ENCODE peak calls at places on chromosomes 6 and 20, in four cellular contexts. One of them, this sample, is unnamed.

GRCh38 chr20:47775039-47775438 is 10.2 kb downstream of the SULF2 start:
- DNase-seq in fibroblast of the aortic adventitia: no peak
- DNase-seq in BE2C: no peak
- DNase-seq in brain microvascular endothelial cell: no peak
- DNase-seq in this sample: no peak

GRCh38 chr6:56040875-56041274 is 165.5 kb upstream of the BMP5 start:
- DNase-seq in brain microvascular endothelial cell: peak; percentile 22
- DNase-seq in BE2C: no peak
- DNase-seq in fibroblast of the aortic adventitia: peak; percentile 92
- DNase-seq in this sample: no peak

GRCh38 chr6:3356056-3356823 is 97.5 kb downstream of the PSMG4 start:
- DNase-seq in fibroblast of the aortic adventitia: peak; percentile 82
- DNase-seq in BE2C: peak; percentile 39
- DNase-seq in brain microvascular endothelial cell: no peak
- DNase-seq in this sample: no peak

GRCh38 chr6:133973109-133973971 is 20.3 kb downstream of the TBPL1 start:
- DNase-seq in fibroblast of the aortic adventitia: peak; percentile 79
- DNase-seq in BE2C: no peak
- DNase-seq in brain microvascular endothelial cell: no peak
- DNase-seq in this sample: no peak

GRCh38 chr6:45952546-45952945 is 63.1 kb downstream of the CLIC5 start:
- DNase-seq in brain microvascular endothelial cell: no peak
- DNase-seq in fibroblast of the aortic adventitia: no peak
- DNase-seq in BE2C: no peak
- DNase-seq in this sample: no peak

GRCh38 chr20:44398303-44398702 is 42.8 kb downstream of the HNF4A start:
- DNase-seq in BE2C: no peak
- DNase-seq in brain microvascular endothelial cell: peak; percentile 58
- DNase-seq in fibroblast of the aortic adventitia: peak; percentile 91
- DNase-seq in this sample: no peak

GRCh38 chr20:39152126-39152525 is 190.0 kb downstream of the DHX35 start:
- DNase-seq in fibroblast of the aortic adventitia: no peak
- DNase-seq in BE2C: no peak
- DNase-seq in brain microvascular endothelial cell: no peak
- DNase-seq in this sample: no peak

GRCh38 chr20:57094171-57094891 is 172.1 kb downstream of the BMP7 start:
- DNase-seq in BE2C: no peak
- DNase-seq in fibroblast of the aortic adventitia: no peak
- DNase-seq in brain microvascular endothelial cell: no peak
- DNase-seq in this sample: no peak

GRCh38 chr20:15339264-15339663 is 1001.9 kb upstream of the FLRT3 start:
- DNase-seq in BE2C: no peak
- DNase-seq in fibroblast of the aortic adventitia: no peak
- DNase-seq in brain microvascular endothelial cell: no peak
- DNase-seq in this sample: no peak

GRCh38 chr6:107495196-107495643 is 5.3 kb downstream of the SOBP start:
- DNase-seq in fibroblast of the aortic adventitia: peak; percentile 75
- DNase-seq in BE2C: no peak
- DNase-seq in brain microvascular endothelial cell: no peak
- DNase-seq in this sample: no peak

GRCh38 chr6:35425284-35425683 is 26.9 kb upstream of the FANCE start:
- DNase-seq in brain microvascular endothelial cell: peak; percentile 91
- DNase-seq in BE2C: no peak
- DNase-seq in fibroblast of the aortic adventitia: peak; percentile 91
- DNase-seq in this sample: peak; percentile 62

GRCh38 chr6:152380993-152381898 is 255.9 kb downstream of the SYNE1 start:
- DNase-seq in BE2C: peak; percentile 36
- DNase-seq in brain microvascular endothelial cell: peak; percentile 96
- DNase-seq in fibroblast of the aortic adventitia: peak; percentile 98
- DNase-seq in this sample: peak; percentile 94

GRCh38 chr6:18312368-18312767 is 48.0 kb upstream of the DEK start:
- DNase-seq in brain microvascular endothelial cell: no peak
- DNase-seq in BE2C: no peak
- DNase-seq in fibroblast of the aortic adventitia: no peak
- DNase-seq in this sample: no peak

GRCh38 chr6:128095362-128095761 is 194.5 kb upstream of the THEMIS start:
- DNase-seq in brain microvascular endothelial cell: no peak
- DNase-seq in fibroblast of the aortic adventitia: no peak
- DNase-seq in BE2C: no peak
- DNase-seq in this sample: no peak

GRCh38 chr6:42405025-42405424 is 46.7 kb downstream of the TRERF1 start:
- DNase-seq in BE2C: no peak
- DNase-seq in fibroblast of the aortic adventitia: peak; percentile 74
- DNase-seq in brain microvascular endothelial cell: peak; percentile 35
- DNase-seq in this sample: peak; percentile 26

GRCh38 chr20:59827138-59828056 is 106.0 kb downstream of the SYCP2 start:
- DNase-seq in brain microvascular endothelial cell: no peak
- DNase-seq in fibroblast of the aortic adventitia: no peak
- DNase-seq in BE2C: no peak
- DNase-seq in this sample: no peak

GRCh38 chr20:34955232-34956040 is at the start of the genes GSS and MYH7B:
- DNase-seq in BE2C: peak; percentile 98
- DNase-seq in brain microvascular endothelial cell: peak; percentile 93
- DNase-seq in fibroblast of the aortic adventitia: peak; percentile 95
- DNase-seq in this sample: peak; percentile 82

GRCh38 chr6:775863-776262 is 82.9 kb upstream of the EXOC2 start:
- DNase-seq in BE2C: no peak
- DNase-seq in brain microvascular endothelial cell: no peak
- DNase-seq in fibroblast of the aortic adventitia: no peak
- DNase-seq in this sample: no peak

GRCh38 chr20:8330316-8330784 is 198.3 kb downstream of the PLCB1 start:
- DNase-seq in BE2C: no peak
- DNase-seq in brain microvascular endothelial cell: no peak
- DNase-seq in fibroblast of the aortic adventitia: no peak
- DNase-seq in this sample: no peak

GRCh38 chr6:130890531-130890950 is 63.3 kb downstream of the SMLR1 start:
- DNase-seq in fibroblast of the aortic adventitia: peak; percentile 76
- DNase-seq in brain microvascular endothelial cell: no peak
- DNase-seq in BE2C: no peak
- DNase-seq in this sample: no peak

GRCh38 chr20:6993526-6993925 is 226.0 kb downstream of the BMP2 start:
- DNase-seq in BE2C: no peak
- DNase-seq in brain microvascular endothelial cell: no peak
- DNase-seq in fibroblast of the aortic adventitia: no peak
- DNase-seq in this sample: no peak

GRCh38 chr6:37994238-37994637 is 174.7 kb downstream of the ZFAND3 start:
- DNase-seq in fibroblast of the aortic adventitia: peak; percentile 64
- DNase-seq in BE2C: no peak
- DNase-seq in brain microvascular endothelial cell: peak; percentile 32
- DNase-seq in this sample: no peak

GRCh38 chr6:19472168-19472567 is 365.0 kb upstream of the ID4 start:
- DNase-seq in fibroblast of the aortic adventitia: peak; percentile 91
- DNase-seq in BE2C: no peak
- DNase-seq in brain microvascular endothelial cell: peak; percentile 99
- DNase-seq in this sample: peak; percentile 4

GRCh38 chr20:56249244-56249955 is 868 bp downstream of the MC3R start:
- DNase-seq in brain microvascular endothelial cell: no peak
- DNase-seq in BE2C: peak; percentile 72
- DNase-seq in fibroblast of the aortic adventitia: no peak
- DNase-seq in this sample: no peak

GRCh38 chr6:16683524-16684194 is 77.6 kb downstream of the ATXN1 start:
- DNase-seq in brain microvascular endothelial cell: peak; percentile 69
- DNase-seq in fibroblast of the aortic adventitia: peak; percentile 81
- DNase-seq in BE2C: peak; percentile 56
- DNase-seq in this sample: peak; percentile 74
- H3K4me3 ChIP-seq in brain microvascular endothelial cell: no peak overlapping the region
- H3K4me3 ChIP-seq in fibroblast of the aortic adventitia: no peak overlapping the region
- H3K4me3 ChIP-seq in BE2C: no peak overlapping the region
- H3K4me3 ChIP-seq in this sample: no peak overlapping the region

GRCh38 chr6:93017213-93017612 is 402.1 kb downstream of the EPHA7 start:
- DNase-seq in fibroblast of the aortic adventitia: peak; percentile 2
- DNase-seq in brain microvascular endothelial cell: no peak
- DNase-seq in BE2C: no peak
- DNase-seq in this sample: no peak
- TF ChIP-seq CTCF in fibroblast of the aortic adventitia: peak; percentile 6
- TF ChIP-seq CTCF in brain microvascular endothelial cell: peak; percentile 53
- TF ChIP-seq CTCF in BE2C: peak; percentile 7
- TF ChIP-seq CTCF in this sample: no peak

DNA sequence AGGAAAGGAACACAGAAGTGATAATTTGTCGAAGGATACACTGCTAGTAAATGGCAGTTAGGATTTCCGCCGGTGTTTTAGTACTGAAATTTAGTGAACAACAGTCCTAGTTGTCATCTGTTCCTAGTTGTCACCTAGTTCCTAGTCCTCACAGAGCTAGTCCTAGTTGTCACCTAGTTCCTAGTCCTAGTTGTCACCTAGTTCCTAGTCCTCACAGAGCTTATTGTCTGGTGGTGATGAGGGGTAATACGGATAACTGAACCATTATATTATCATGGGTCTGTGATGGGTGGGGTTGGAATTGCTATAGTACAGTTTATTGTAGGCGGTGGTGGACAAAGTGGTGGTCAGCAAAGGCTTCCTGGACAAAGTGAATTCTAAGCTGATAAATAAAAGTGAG is 1.8 kb downstream of the SNRNP48 start:
- DNase-seq in brain microvascular endothelial cell: no peak
- DNase-seq in fibroblast of the aortic adventitia: no peak
- DNase-seq in BE2C: no peak
- DNase-seq in this sample: no peak
- H3K4me3 ChIP-seq in brain microvascular endothelial cell: no peak overlapping the region
- H3K4me3 ChIP-seq in fibroblast of the aortic adventitia: no peak overlapping the region
- H3K4me3 ChIP-seq in BE2C: no peak overlapping the region
- H3K4me3 ChIP-seq in this sample: peak overlapping the region; percentile 77

GRCh38 chr20:22425344-22426295 is 158.8 kb downstream of the FOXA2 start:
- DNase-seq in fibroblast of the aortic adventitia: peak; percentile 59
- DNase-seq in BE2C: no peak
- DNase-seq in brain microvascular endothelial cell: no peak
- DNase-seq in this sample: no peak

GRCh38 chr20:22428051-22428450 is 156.3 kb downstream of the FOXA2 start:
- DNase-seq in brain microvascular endothelial cell: no peak
- DNase-seq in fibroblast of the aortic adventitia: no peak
- DNase-seq in BE2C: no peak
- DNase-seq in this sample: no peak

GRCh38 chr20:22423190-22423832 is 161.1 kb downstream of the FOXA2 start:
- DNase-seq in brain microvascular endothelial cell: no peak
- DNase-seq in BE2C: no peak
- DNase-seq in fibroblast of the aortic adventitia: no peak
- DNase-seq in this sample: no peak

GRCh38 chr20:22429175-22430153 is 154.9 kb downstream of the FOXA2 start:
- DNase-seq in BE2C: no peak
- DNase-seq in brain microvascular endothelial cell: no peak
- DNase-seq in fibroblast of the aortic adventitia: no peak
- DNase-seq in this sample: no peak

GRCh38 chr20:22426772-22427171 is 157.6 kb downstream of the FOXA2 start:
- DNase-seq in brain microvascular endothelial cell: no peak
- DNase-seq in fibroblast of the aortic adventitia: no peak
- DNase-seq in BE2C: no peak
- DNase-seq in this sample: no peak
- TF ChIP-seq CTCF in brain microvascular endothelial cell: no peak
- TF ChIP-seq CTCF in fibroblast of the aortic adventitia: no peak
- TF ChIP-seq CTCF in BE2C: no peak
- TF ChIP-seq CTCF in this sample: no peak

GRCh38 chr20:2873010-2873746 is at the start of gene PTPRA:
- DNase-seq in brain microvascular endothelial cell: peak; percentile 86
- DNase-seq in fibroblast of the aortic adventitia: peak; percentile 87
- DNase-seq in BE2C: peak; percentile 88
- DNase-seq in this sample: peak; percentile 67

GRCh38 chr20:2875690-2876203 is 2.5 kb downstream of the PTPRA start:
- DNase-seq in brain microvascular endothelial cell: no peak
- DNase-seq in BE2C: no peak
- DNase-seq in fibroblast of the aortic adventitia: no peak
- DNase-seq in this sample: no peak

GRCh38 chr20:2872304-2873009 is 824 bp upstream of the PTPRA start:
- DNase-seq in BE2C: peak; percentile 44
- DNase-seq in brain microvascular endothelial cell: peak; percentile 49
- DNase-seq in fibroblast of the aortic adventitia: peak; percentile 43
- DNase-seq in this sample: no peak

GRCh38 chr20:2873747-2874041 is 413 bp downstream of the PTPRA start:
- DNase-seq in fibroblast of the aortic adventitia: peak; percentile 19
- DNase-seq in brain microvascular endothelial cell: no peak
- DNase-seq in BE2C: peak; percentile 60
- DNase-seq in this sample: no peak

DNA sequence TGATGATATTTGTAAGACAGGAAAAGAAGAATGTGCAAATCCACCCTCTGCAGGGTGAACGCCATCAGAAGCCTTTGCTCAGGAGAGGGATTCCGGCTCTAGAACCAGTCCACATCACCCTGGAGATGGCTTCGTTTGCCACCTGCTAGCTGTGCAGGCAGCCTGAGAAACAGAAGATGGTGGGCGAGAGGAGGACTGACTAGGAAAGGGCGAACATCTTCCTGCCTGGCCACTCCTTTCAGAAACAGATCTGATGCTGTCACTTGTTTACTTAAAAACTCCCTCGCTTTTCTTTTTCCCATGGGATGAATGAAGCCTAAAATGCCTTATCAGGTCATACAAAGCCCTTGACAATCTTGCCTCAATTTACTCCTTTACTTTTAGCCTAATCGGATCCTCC is 1.2 kb downstream of the PTPRA start:
- DNase-seq in brain microvascular endothelial cell: no peak
- DNase-seq in BE2C: no peak
- DNase-seq in fibroblast of the aortic adventitia: peak; percentile 8
- DNase-seq in this sample: no peak
- H3K4me3 ChIP-seq in brain microvascular endothelial cell: peak overlapping the region; percentile 87
- H3K4me3 ChIP-seq in BE2C: peak overlapping the region; percentile 81
- H3K4me3 ChIP-seq in fibroblast of the aortic adventitia: peak overlapping the region; percentile 90
- H3K4me3 ChIP-seq in this sample: peak overlapping the region; percentile 69

GRCh38 chr6:160163425-160163824 is 41.8 kb downstream of the SLC22A1 start:
- DNase-seq in fibroblast of the aortic adventitia: no peak
- DNase-seq in BE2C: no peak
- DNase-seq in brain microvascular endothelial cell: no peak
- DNase-seq in this sample: no peak

GRCh38 chr6:160160450-160160849 is 38.8 kb downstream of the SLC22A1 start:
- DNase-seq in fibroblast of the aortic adventitia: no peak
- DNase-seq in brain microvascular endothelial cell: peak; percentile 44
- DNase-seq in BE2C: peak; percentile 24
- DNase-seq in this sample: no peak

GRCh38 chr6:160162167-160162566 is 40.6 kb downstream of the SLC22A1 start:
- DNase-seq in fibroblast of the aortic adventitia: no peak
- DNase-seq in BE2C: no peak
- DNase-seq in brain microvascular endothelial cell: no peak
- DNase-seq in this sample: no peak

GRCh38 chr6:160160929-160161646 is 39.5 kb downstream of the SLC22A1 start:
- DNase-seq in BE2C: no peak
- DNase-seq in brain microvascular endothelial cell: no peak
- DNase-seq in fibroblast of the aortic adventitia: no peak
- DNase-seq in this sample: no peak

GRCh38 chr6:160161647-160161986 is 40.0 kb downstream of the SLC22A1 start:
- DNase-seq in brain microvascular endothelial cell: no peak
- DNase-seq in fibroblast of the aortic adventitia: no peak
- DNase-seq in BE2C: no peak
- DNase-seq in this sample: no peak
- TF ChIP-seq CTCF in brain microvascular endothelial cell: no peak
- TF ChIP-seq CTCF in fibroblast of the aortic adventitia: no peak
- TF ChIP-seq CTCF in BE2C: no peak
- TF ChIP-seq CTCF in this sample: no peak

This sample was measured in HFF-Myc.